ENCODE peak calls at places on chromosome 18, in ten cellular contexts. Z is upper lobe of left lung, X is A549, U is transverse colon, T is ovary, H is stomach, O is SK-N-SH, E is esophagus muscularis mucosa, S is sigmoid colon, V is tibial nerve. N is an unnamed sample.

GRCh38 chr18:79851981-79852380 is 54.2 kb downstream of the KCNG2 start:
- DNase-seq in Z (no peak), X (no peak), U (no peak), T (no peak), H (no peak), O (no peak), E (peak; percentile 45), S (no peak), V (no peak), N (no peak)

GRCh38 chr18:12779043-12779442 is 76.2 kb downstream of the PSMG2 start:
- DNase-seq in Z (no peak), X (no peak), U (no peak), T (no peak), H (no peak), O (no peak), E (no peak), S (no peak), V (no peak), N (no peak)

GRCh38 chr18:37042381-37042780 is 213.5 kb downstream of the KIAA1328 start:
- DNase-seq in Z (no peak), X (no peak), U (no peak), T (no peak), H (no peak), O (no peak), E (no peak), S (no peak), V (no peak), N (no peak)

GRCh38 chr18:45910405-45911023 is 56.6 kb downstream of the EPG5 start:
- DNase-seq in Z (no peak), X (peak; percentile 46), U (peak; percentile 37), T (no peak), H (peak; percentile 59), O (peak; percentile 65), E (no peak), S (no peak), V (no peak), N (peak; percentile 41)

GRCh38 chr18:55446996-55447671 is 140.9 kb downstream of the TCF4 start:
- DNase-seq in Z (no peak), X (no peak), U (no peak), T (no peak), H (no peak), O (no peak), E (no peak), S (no peak), V (no peak), N (no peak)

GRCh38 chr18:79546781-79547272 is 132.8 kb upstream of the CTDP1 start:
- DNase-seq in Z (peak; percentile 64), X (no peak), U (no peak), T (peak; percentile 17), H (peak; percentile 16), O (no peak), E (no peak), S (no peak), V (no peak), N (no peak)

GRCh38 chr18:60259052-60259681 is 113.4 kb downstream of the MC4R start:
- DNase-seq in Z (no peak), X (no peak), U (no peak), T (no peak), H (no peak), O (no peak), E (no peak), S (no peak), V (no peak), N (no peak)

GRCh38 chr18:2881088-2881487 is 34.3 kb downstream of the EMILIN2 start:
- DNase-seq in Z (no peak), X (no peak), U (no peak), T (no peak), H (no peak), O (no peak), E (no peak), S (no peak), V (no peak), N (no peak)

GRCh38 chr18:56988022-56988421 is 158.9 kb upstream of the BOD1L2 start:
- DNase-seq in Z (no peak), X (no peak), U (no peak), T (no peak), H (no peak), O (peak; percentile 27), E (no peak), S (no peak), V (no peak), N (no peak)

GRCh38 chr18:59718108-59719057 is 21.2 kb upstream of the CCBE1 start:
- DNase-seq in Z (no peak), X (peak; percentile 49), U (no peak), T (no peak), H (no peak), O (peak; percentile 78), E (no peak), S (no peak), V (no peak), N (no peak)

GRCh38 chr18:78984941-78985784 is 5.5 kb downstream of the SALL3 start:
- DNase-seq in Z (no peak), X (peak; percentile 7), U (no peak), T (no peak), H (no peak), O (no peak), E (no peak), S (no peak), V (no peak), N (no peak)

GRCh38 chr18:39772155-39772919 is 2182.7 kb upstream of the PIK3C3 start:
- DNase-seq in Z (no peak), X (no peak), U (no peak), T (no peak), H (no peak), O (no peak), E (no peak), S (no peak), V (no peak), N (no peak)

GRCh38 chr18:74115046-74115445 is 32.6 kb downstream of the FBXO15 start:
- DNase-seq in Z (no peak), X (no peak), U (no peak), T (no peak), H (no peak), O (no peak), E (peak; percentile 89), S (no peak), V (no peak), N (no peak)

GRCh38 chr18:70373062-70373519 is 84.2 kb downstream of the SOCS6 start:
- DNase-seq in Z (no peak), X (peak; percentile 48), U (no peak), T (no peak), H (no peak), O (no peak), E (no peak), S (no peak), V (no peak), N (no peak)

GRCh38 chr18:46899274-46899948 is 17.9 kb downstream of the PIAS2 start:
- DNase-seq in Z (no peak), X (no peak), U (no peak), T (no peak), H (no peak), O (no peak), E (no peak), S (no peak), V (no peak), N (no peak)

GRCh38 chr18:59846814-59847490 is 52.8 kb upstream of the PMAIP1 start:
- DNase-seq in Z (no peak), X (no peak), U (peak; percentile 80), T (no peak), H (peak; percentile 73), O (no peak), E (no peak), S (peak; percentile 65), V (no peak), N (no peak)

GRCh38 chr18:34544930-34545329 is 165.2 kb upstream of the DTNA start:
- DNase-seq in Z (no peak), X (no peak), U (no peak), T (no peak), H (no peak), O (peak; percentile 31), E (no peak), S (no peak), V (no peak), N (no peak)

GRCh38 chr18:78406743-78407455 is 572.7 kb upstream of the SALL3 start:
- DNase-seq in Z (no peak), X (no peak), U (peak; percentile 17), T (no peak), H (peak; percentile 86), O (no peak), E (no peak), S (no peak), V (no peak), N (no peak)

GRCh38 chr18:10482985-10483949 is 28.8 kb downstream of the APCDD1 start:
- DNase-seq in Z (peak; percentile 68), X (no peak), U (peak; percentile 25), T (peak; percentile 88), H (no peak), O (no peak), E (no peak), S (no peak), V (peak; percentile 41), N (no peak)
- TF ChIP-seq EP300 in Z (no peak), X (no peak), U (no peak), T (no peak), H (no peak), O (no peak), E (no peak), S (no peak), V (peak; percentile 56), N (no peak)

DNA sequence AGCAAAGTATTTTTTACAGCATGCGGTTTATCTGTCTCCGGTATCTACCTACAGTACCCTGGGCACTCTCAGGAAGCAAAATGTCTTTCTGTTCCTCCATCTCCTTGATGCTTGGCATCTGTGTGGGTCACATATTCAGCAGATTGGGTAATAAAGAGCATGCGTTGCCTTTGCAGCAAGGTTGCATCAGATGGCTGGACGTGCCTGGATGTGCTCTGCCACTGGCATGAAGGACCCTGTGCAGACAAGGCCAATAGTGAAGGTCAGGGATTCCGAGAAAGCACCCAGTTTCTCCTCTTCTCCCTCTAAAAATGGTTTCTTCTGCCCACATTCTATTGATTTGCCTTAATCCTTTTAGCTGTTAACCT is 9.6 kb downstream of the CTIF start:
- DNase-seq in Z (no peak), X (no peak), U (no peak), T (no peak), H (no peak), O (no peak), E (no peak), S (peak; percentile 80), V (no peak), N (no peak)
- TF ChIP-seq EP300 in Z (no peak), X (no peak), U (no peak), T (no peak), H (no peak), O (no peak), E (no peak), S (no peak), V (peak; percentile 46), N (no peak)

GRCh38 chr18:76522104-76522503 is 27.1 kb upstream of the ZNF516 start:
- DNase-seq in Z (no peak), X (no peak), U (no peak), T (peak; percentile 77), H (no peak), O (no peak), E (no peak), S (no peak), V (no peak), N (no peak)
- TF ChIP-seq EP300 in Z (no peak), X (no peak), U (no peak), T (no peak), H (no peak), O (no peak), E (no peak), S (no peak), V (peak; percentile 30), N (no peak)

DNA sequence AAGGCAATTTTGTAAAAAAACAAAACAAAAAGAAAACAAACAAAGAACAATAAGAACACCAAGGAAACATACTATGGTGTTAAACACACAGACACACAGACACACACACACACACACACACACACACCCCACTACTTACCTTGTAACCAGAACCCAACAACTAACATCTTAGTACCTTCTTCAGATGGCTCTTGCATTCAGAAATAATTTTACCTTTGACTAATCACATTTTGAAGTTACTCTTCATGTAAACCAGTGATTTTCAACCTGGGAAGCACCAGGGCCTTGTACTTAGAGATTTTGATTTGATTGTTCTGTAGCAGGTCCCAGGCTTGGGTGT is 87.5 kb downstream of the AQP4 start:
- DNase-seq in Z (no peak), X (no peak), U (no peak), T (no peak), H (no peak), O (no peak), E (peak; percentile 26), S (no peak), V (no peak), N (no peak)
- TF ChIP-seq EP300 in Z (no peak), X (no peak), U (no peak), T (no peak), H (no peak), O (no peak), E (no peak), S (no peak), V (no peak), N (no peak)